ENCODE peak calls at places on chromosomes 4 and X, in four cellular contexts. B is cardiac fibroblast, H is body of pancreas, L is GM12865. F is an unnamed sample.

GRCh38 chrX:24332868-24333267 is 19.0 kb upstream of the SUPT20HL2 start:
- DNase-seq in H (no peak), B (no peak), L (no peak), F (no peak)

GRCh38 chrX:39518451-39519212 is 579.1 kb downstream of the BCOR start:
- DNase-seq in L (no peak), B (no peak), H (peak; percentile 41), F (peak; percentile 2)

GRCh38 chr4:188707036-188707435 is 567.8 kb downstream of the TRIML1 start:
- DNase-seq in B (peak; percentile 25), H (no peak), L (no peak), F (no peak)

GRCh38 chr4:5954056-5954760 is 61.3 kb upstream of the CRMP1 start:
- DNase-seq in L (no peak), H (no peak), B (no peak), F (no peak)

GRCh38 chr4:165631912-165632311 is 241.1 kb upstream of the TLL1 start:
- DNase-seq in H (no peak), B (no peak), L (no peak), F (no peak)

GRCh38 chrX:73561791-73562190 is 1.2 kb upstream of the CHIC1 start:
- DNase-seq in B (peak; percentile 17), H (no peak), L (no peak), F (peak; percentile 14)

GRCh38 chrX:39895228-39896110 is 202.3 kb downstream of the BCOR start:
- DNase-seq in H (no peak), B (peak; percentile 35), L (no peak), F (no peak)

GRCh38 chr4:27616166-27616565 is 755.5 kb downstream of the STIM2 start:
- DNase-seq in H (no peak), B (no peak), L (no peak), F (no peak)

GRCh38 chr4:83108101-83108861 is 6.2 kb downstream of the PLAC8 start:
- DNase-seq in B (no peak), L (peak; percentile 28), H (no peak), F (no peak)

GRCh38 chrX:49163555-49164419 is 1.2 kb downstream of the MAGIX start:
- DNase-seq in H (peak; percentile 89), B (peak; percentile 82), L (peak; percentile 90), F (peak; percentile 76)

GRCh38 chrX:37380920-37381319 is 31.8 kb downstream of the PRRG1 start:
- DNase-seq in B (peak; percentile 78), H (peak; percentile 49), L (no peak), F (peak; percentile 86)

GRCh38 chrX:2710496-2710895 is 19.4 kb downstream of the CD99 start:
- DNase-seq in L (no peak), H (no peak), B (peak; percentile 82), F (no peak)

GRCh38 chr4:168541608-168541953 is 44.7 kb downstream of the PALLD start:
- DNase-seq in H (no peak), L (no peak), B (peak; percentile 87), F (peak; percentile 68)

GRCh38 chr4:3711183-3712111 is 54.7 kb upstream of the ADRA2C start:
- DNase-seq in B (no peak), L (no peak), H (no peak), F (no peak)

GRCh38 chr4:74805601-74806000 is 11.3 kb upstream of the BTC start:
- DNase-seq in L (no peak), B (peak; percentile 89), H (no peak), F (peak; percentile 66)

GRCh38 chr4:107734120-107734519 is 14.1 kb upstream of the PAPSS1 start:
- DNase-seq in L (peak; percentile 12), H (no peak), B (no peak), F (no peak)

GRCh38 chr4:142126890-142127497 is 490.6 kb downstream of the IL15 start:
- DNase-seq in B (peak; percentile 88), H (peak; percentile 69), L (peak; percentile 77), F (peak; percentile 83)

GRCh38 chr4:3218824-3219760 is 29.9 kb upstream of the MSANTD1 start:
- DNase-seq in B (no peak), L (no peak), H (peak; percentile 10), F (no peak)

GRCh38 chrX:154417157-154417556 is 5.8 kb downstream of the TAFAZZIN start:
- DNase-seq in L (no peak), H (no peak), B (no peak), F (no peak)

GRCh38 chr4:5365071-5366008 is 314.1 kb downstream of the STK32B start:
- DNase-seq in H (peak; percentile 54), B (peak; percentile 75), L (peak; percentile 68), F (peak; percentile 54)

GRCh38 chrX:8033175-8033574 is 106.0 kb upstream of the PNPLA4 start:
- DNase-seq in L (no peak), B (no peak), H (no peak), F (no peak)

GRCh38 chr4:79856196-79856595 is 216.8 kb downstream of the ANTXR2 start:
- DNase-seq in H (no peak), B (no peak), L (no peak), F (no peak)

GRCh38 chr4:106993846-106994245 is 42.3 kb downstream of the DKK2 start:
- DNase-seq in H (no peak), B (no peak), L (no peak), F (no peak)

GRCh38 chr4:27318740-27319139 is 458.1 kb downstream of the STIM2 start:
- DNase-seq in L (peak; percentile 26), B (peak; percentile 10), H (peak; percentile 15), F (peak; percentile 30)

GRCh38 chr4:127622923-127623754 is 9.6 kb upstream of the INTU start:
- DNase-seq in B (no peak), L (no peak), H (peak; percentile 29), F (peak; percentile 54)

GRCh38 chr4:19686456-19686855 is 565.2 kb upstream of the SLIT2 start:
- DNase-seq in B (no peak), H (no peak), L (no peak), F (no peak)

GRCh38 chr4:37561803-37562207 is 124.4 kb downstream of the RELL1 start:
- DNase-seq in B (peak; percentile 78), L (no peak), H (no peak), F (peak; percentile 60)

GRCh38 chr4:47835489-47835888 is 2.4 kb downstream of the CORIN start:
- DNase-seq in B (no peak), L (no peak), H (no peak), F (peak; percentile 41)

GRCh38 chr4:81352476-81352875 is 119.2 kb downstream of the RASGEF1B start:
- DNase-seq in L (no peak), B (no peak), H (no peak), F (peak; percentile 6)

GRCh38 chr4:61770456-61770855 is 570.3 kb downstream of the ADGRL3 start:
- DNase-seq in B (no peak), L (no peak), H (no peak), F (no peak)

GRCh38 chr4:151199496-151200190 is 77.3 kb upstream of the PRSS48 start:
- DNase-seq in H (no peak), L (no peak), B (no peak), F (no peak)

GRCh38 chrX:5086388-5086787 is 1142.3 kb downstream of the NLGN4X start:
- DNase-seq in L (no peak), H (no peak), B (no peak), F (no peak)

GRCh38 chr4:824461-825062 is 1.4 kb downstream of the CPLX1 start:
- DNase-seq in L (no peak), H (no peak), B (no peak), F (no peak)
- H3K4me3 ChIP-seq in L (no peak overlapping the region), H (no peak overlapping the region), B (no peak overlapping the region), F (no peak overlapping the region)

DNA sequence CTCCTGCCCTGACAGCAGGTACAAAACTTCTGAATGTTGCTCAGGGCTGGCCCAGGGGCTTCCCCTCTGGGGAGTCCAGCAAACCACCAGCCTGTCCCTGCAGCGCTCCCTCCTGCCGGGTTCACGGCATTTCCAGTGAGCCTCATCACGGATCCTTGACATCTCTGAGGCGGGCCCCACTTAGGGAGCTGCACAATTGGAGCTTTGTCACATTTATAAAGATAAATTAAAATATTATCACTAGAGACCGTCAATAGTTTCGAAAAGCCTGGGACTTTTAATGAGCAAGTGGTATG is 5.1 kb upstream of the SORCS2 start:
- DNase-seq in H (no peak), L (no peak), B (no peak), F (no peak)
- TF ChIP-seq CTCF in H (no peak), L (no peak), B (no peak), F (peak; percentile 14)

GRCh38 chr4:40058854-40059253 is 2.2 kb downstream of the N4BP2 start:
- DNase-seq in B (no peak), H (no peak), L (no peak), F (no peak)
- H3K4me3 ChIP-seq in B (no peak overlapping the region), H (no peak overlapping the region), L (no peak overlapping the region), F (peak overlapping the region; percentile 72)

DNA sequence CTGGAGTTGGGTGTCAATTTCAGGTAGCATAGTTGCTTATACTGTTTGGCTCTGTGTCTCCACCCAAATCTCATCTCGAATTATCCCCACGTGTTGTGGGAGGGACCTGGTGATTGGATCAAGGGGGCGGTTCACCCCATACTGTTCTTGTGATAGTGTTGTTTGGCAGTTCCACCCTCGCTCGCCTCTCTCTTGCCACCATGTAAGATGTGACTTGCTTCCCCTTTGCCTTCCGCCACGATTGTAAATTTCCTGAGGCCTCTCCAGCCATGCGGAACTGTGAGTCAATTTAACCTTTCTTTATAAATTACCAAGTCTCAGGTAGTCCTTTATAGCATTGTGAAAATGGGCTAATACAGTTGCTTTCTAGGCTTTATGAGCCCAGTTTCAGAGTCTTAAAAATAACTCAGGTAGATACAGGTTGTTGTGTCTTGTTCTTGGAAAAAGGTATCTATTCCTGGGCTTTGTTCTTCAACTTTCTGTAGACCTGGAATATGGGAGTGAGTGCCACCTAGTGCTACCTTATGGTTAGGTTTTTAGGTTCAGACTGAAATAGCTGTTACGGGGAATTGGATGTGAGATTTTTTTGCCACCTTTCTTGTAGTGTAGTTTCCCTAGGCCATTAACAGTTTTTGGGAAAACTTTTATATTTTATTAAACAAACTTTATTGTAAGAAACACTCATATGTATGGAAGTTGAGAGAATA is 15.6 kb downstream of the PGK1 start:
- DNase-seq in B (no peak), L (peak; percentile 19), H (no peak), F (no peak)
- TF ChIP-seq CTCF in B (peak; percentile 18), L (no peak), H (peak; percentile 26), F (peak; percentile 27)

GRCh38 chrX:79365591-79365990 is 1.5 kb downstream of the ITM2A start:
- DNase-seq in H (no peak), L (no peak), B (no peak), F (no peak)

GRCh38 chrX:79369871-79370270 is 2.7 kb upstream of the ITM2A start:
- DNase-seq in L (no peak), B (no peak), H (no peak), F (no peak)

GRCh38 chrX:79366888-79367749 is at the start of gene ITM2A:
- DNase-seq in L (peak; percentile 63), H (peak; percentile 29), B (peak; percentile 2), F (no peak)

GRCh38 chrX:79366556-79366887 is 612 bp downstream of the ITM2A start:
- DNase-seq in B (no peak), H (no peak), L (peak; percentile 10), F (no peak)

GRCh38 chrX:79367907-79368306 is 773 bp upstream of the ITM2A start:
- DNase-seq in L (peak; percentile 14), B (no peak), H (no peak), F (no peak)
- H3K4me3 ChIP-seq in L (peak overlapping the region; percentile 65), B (no peak overlapping the region), H (no peak overlapping the region), F (no peak overlapping the region)

DNA sequence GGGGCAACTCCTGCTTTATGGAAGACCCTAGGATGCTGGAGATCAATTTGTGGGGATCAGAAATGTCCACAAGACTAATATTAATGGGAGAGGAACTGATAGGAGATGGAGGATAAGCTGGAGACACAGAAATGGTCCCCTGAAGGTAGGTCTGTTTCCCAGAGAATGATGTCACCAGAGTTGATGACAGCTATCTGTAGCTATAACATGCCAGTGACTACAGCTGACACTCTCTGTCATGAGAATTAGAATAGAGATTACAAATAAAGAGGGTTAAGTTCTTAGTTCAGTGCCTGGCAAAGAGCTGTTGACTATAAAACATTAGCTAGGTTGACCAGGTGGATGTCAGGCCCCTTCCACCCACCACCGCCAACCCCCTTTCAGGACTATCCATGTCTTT is 9.3 kb downstream of the BST1 start:
- DNase-seq in L (no peak), B (no peak), H (no peak), F (no peak)
- TF ChIP-seq CTCF in L (no peak), B (no peak), H (no peak), F (no peak)